ENCODE peak calls at places on chromosomes 3 and 15, in seven cellular contexts. N is K562, H is IMR-90, T is HepG2, F is fibroblast of lung, X is Karpas-422, Y is keratinocyte. A is an unnamed sample.

GRCh38 chr3:35473956-35474355 is 165.4 kb upstream of the ARPP21 start:
- DNase-seq in N (no peak), H (no peak), T (no peak), F (no peak), X (no peak), Y (no peak), A (no peak)

GRCh38 chr3:59442056-59442455 is 392.2 kb upstream of the CFAP20DC start:
- DNase-seq in N (no peak), H (no peak), T (no peak), F (no peak), X (no peak), Y (no peak), A (no peak)

GRCh38 chr3:100525753-100526612 is 33.6 kb downstream of the TMEM45A start:
- DNase-seq in N (no peak), H (peak; percentile 79), T (no peak), F (peak; percentile 32), X (no peak), Y (peak; percentile 61), A (peak; percentile 99)

GRCh38 chr3:197124713-197125112 is 95.1 kb upstream of the MELTF start:
- DNase-seq in N (no peak), H (peak; percentile 11), T (no peak), F (peak; percentile 9), X (no peak), Y (no peak), A (no peak)

GRCh38 chr15:34799149-34799824 is 3.9 kb upstream of the ACTC1 start:
- DNase-seq in N (peak; percentile 24), H (no peak), T (no peak), F (peak; percentile 29), X (no peak), Y (no peak), A (no peak)

GRCh38 chr3:45145681-45146614 is at the start of gene CDCP1:
- DNase-seq in N (peak; percentile 61), H (no peak), T (no peak), F (no peak), X (peak; percentile 23), Y (no peak), A (peak; percentile 74)

GRCh38 chr15:41930221-41930866 is 36.5 kb upstream of the SPTBN5 start:
- DNase-seq in N (no peak), H (peak; percentile 97), T (peak; percentile 15), F (peak; percentile 97), X (no peak), Y (no peak), A (peak; percentile 89)

GRCh38 chr3:132659370-132660055 is at the start of gene ACAD11:
- DNase-seq in N (peak; percentile 41), H (peak; percentile 68), T (peak; percentile 57), F (peak; percentile 73), X (peak; percentile 77), Y (no peak), A (peak; percentile 71)

GRCh38 chr3:98986073-98986472 is 84.6 kb upstream of the DCBLD2 start:
- DNase-seq in N (peak; percentile 5), H (peak; percentile 97), T (peak; percentile 68), F (peak; percentile 93), X (no peak), Y (peak; percentile 84), A (peak; percentile 82)

GRCh38 chr3:126528800-126529541 is 5.0 kb downstream of the CHST13 start:
- DNase-seq in N (no peak), H (no peak), T (peak; percentile 97), F (no peak), X (no peak), Y (no peak), A (no peak)

GRCh38 chr15:101322016-101322695 is 27.1 kb upstream of the SNRPA1 start:
- DNase-seq in N (no peak), H (no peak), T (no peak), F (no peak), X (no peak), Y (no peak), A (no peak)

GRCh38 chr3:57757642-57758297 is 1.7 kb downstream of the SLMAP start:
- DNase-seq in N (no peak), H (peak; percentile 28), T (peak; percentile 43), F (peak; percentile 26), X (no peak), Y (no peak), A (peak; percentile 46)

GRCh38 chr3:14347110-14347509 is 55.3 kb upstream of the SLC6A6 start:
- DNase-seq in N (no peak), H (no peak), T (no peak), F (no peak), X (no peak), Y (no peak), A (no peak)

GRCh38 chr3:12869025-12869695 is 27.8 kb upstream of the RPL32 start:
- DNase-seq in N (peak; percentile 92), H (no peak), T (no peak), F (no peak), X (peak; percentile 61), Y (no peak), A (no peak)

GRCh38 chr3:33652736-33653135 is 65.3 kb downstream of the CLASP2 start:
- DNase-seq in N (no peak), H (no peak), T (no peak), F (no peak), X (no peak), Y (no peak), A (no peak)

GRCh38 chr3:113223831-113224240 is 12.5 kb downstream of the BOC start:
- DNase-seq in N (no peak), H (no peak), T (no peak), F (no peak), X (no peak), Y (no peak), A (no peak)

GRCh38 chr3:101061312-101061711 is 68.1 kb upstream of the ABI3BP start:
- DNase-seq in N (no peak), H (no peak), T (no peak), F (no peak), X (peak; percentile 19), Y (no peak), A (no peak)

GRCh38 chr3:65575376-65575840 is 463.3 kb downstream of the MAGI1 start:
- DNase-seq in N (no peak), H (peak; percentile 98), T (peak; percentile 38), F (peak; percentile 96), X (no peak), Y (peak; percentile 81), A (peak; percentile 89)

GRCh38 chr3:41893977-41894376 is 67.9 kb downstream of the ULK4 start:
- DNase-seq in N (peak; percentile 33), H (peak; percentile 62), T (peak; percentile 30), F (peak; percentile 75), X (peak; percentile 76), Y (no peak), A (peak; percentile 36)

GRCh38 chr3:141152130-141152529 is 79.5 kb upstream of the PXYLP1 start:
- DNase-seq in N (no peak), H (no peak), T (no peak), F (no peak), X (no peak), Y (no peak), A (no peak)

GRCh38 chr15:85024509-85025336 is 43.1 kb downstream of the PDE8A start:
- DNase-seq in N (no peak), H (peak; percentile 62), T (peak; percentile 46), F (peak; percentile 42), X (no peak), Y (peak; percentile 13), A (peak; percentile 91)

GRCh38 chr3:186909078-186909853 is 21.1 kb upstream of the ST6GAL1 start:
- DNase-seq in N (peak; percentile 39), H (no peak), T (peak; percentile 37), F (no peak), X (no peak), Y (no peak), A (no peak)

GRCh38 chr3:59566481-59566975 is 516.7 kb upstream of the CFAP20DC start:
- DNase-seq in N (no peak), H (no peak), T (no peak), F (no peak), X (no peak), Y (peak; percentile 89), A (peak; percentile 94)

GRCh38 chr3:134917631-134918030 is 122.6 kb downstream of the EPHB1 start:
- DNase-seq in N (no peak), H (no peak), T (no peak), F (no peak), X (no peak), Y (no peak), A (peak; percentile 0)

GRCh38 chr3:139509631-139510030 is 29.9 kb downstream of the RBP1 start:
- DNase-seq in N (no peak), H (no peak), T (no peak), F (no peak), X (no peak), Y (no peak), A (no peak)

GRCh38 chr15:81194723-81195122 is 2.0 kb upstream of the IL16 start:
- DNase-seq in N (no peak), H (no peak), T (no peak), F (no peak), X (no peak), Y (no peak), A (no peak)

DNA sequence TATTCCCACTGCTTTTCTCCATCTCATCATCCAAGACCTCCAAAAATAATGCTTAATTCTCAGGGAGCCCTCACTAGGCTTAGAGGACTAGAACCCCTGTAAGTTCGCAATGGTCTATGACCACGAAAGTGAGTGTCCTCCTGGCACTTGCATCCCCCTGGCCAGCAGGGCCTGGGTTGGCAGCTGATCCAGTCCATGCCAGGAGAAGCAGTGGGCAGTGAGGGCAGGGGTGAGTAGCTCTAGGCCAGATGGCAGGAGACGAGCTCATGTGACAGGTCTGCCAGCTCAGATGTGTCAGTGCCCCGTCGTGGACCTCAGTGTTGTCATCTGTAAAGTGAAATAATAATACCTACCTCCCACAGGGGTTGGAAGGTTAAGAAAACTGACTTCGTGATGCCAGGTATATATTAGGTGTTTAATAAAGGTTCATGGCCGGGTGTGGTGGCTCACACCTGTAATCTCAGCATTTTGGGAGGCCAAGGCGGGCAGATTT is 11.1 kb downstream of the GP5 start:
- DNase-seq in N (no peak), H (no peak), T (no peak), F (no peak), X (no peak), Y (no peak), A (no peak)
- H3K9me3 ChIP-seq in N (no peaks in the 10 kb centered on the region), H (no peaks in the 10 kb centered on the region), T (peaks cover 4% of the 10 kb centered on the region), F (no peaks in the 10 kb centered on the region), X (no peaks in the 10 kb centered on the region), Y (peaks cover 2% of the 10 kb centered on the region), A (peaks cover 4% of the 10 kb centered on the region)

GRCh38 chr15:95326689-95327525 is 1003.6 kb upstream of the NR2F2 start:
- DNase-seq in N (no peak), H (no peak), T (no peak), F (no peak), X (no peak), Y (no peak), A (no peak)
- H3K9ac ChIP-seq in N (no peak overlapping the region), H (no peak overlapping the region), T (no peak overlapping the region), F (peak overlapping the region; percentile 44), X (no peak overlapping the region), Y (no peak overlapping the region), A (no peak overlapping the region)

DNA sequence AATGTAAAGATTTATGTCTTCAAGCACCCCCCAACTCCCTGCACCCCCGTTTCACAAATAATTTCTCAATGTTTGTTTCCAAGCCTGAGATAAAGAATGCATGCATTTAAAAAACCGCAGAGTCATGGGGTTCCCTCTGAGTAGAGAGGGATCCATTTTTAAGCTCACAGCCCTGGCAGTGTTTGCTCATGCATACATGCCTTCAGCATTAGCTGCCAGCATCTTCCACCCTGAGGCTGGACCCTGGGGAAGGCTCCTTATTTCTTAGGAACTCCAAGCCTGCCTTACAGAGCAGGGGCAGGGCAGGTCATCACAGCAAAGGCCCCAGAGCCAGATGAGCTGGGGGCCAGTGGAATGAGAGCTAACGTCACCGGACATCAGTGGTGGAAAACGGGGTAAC is 31.3 kb downstream of the TLE3 start:
- DNase-seq in N (no peak), H (peak; percentile 68), T (no peak), F (no peak), X (no peak), Y (no peak), A (no peak)
- H4K20me1 ChIP-seq in N (no peaks in the 10 kb centered on the region), H (peaks cover 54% of the 10 kb centered on the region), T (peaks cover 33% of the 10 kb centered on the region), F (peaks cover 2% of the 10 kb centered on the region), X (peaks cover 13% of the 10 kb centered on the region), Y (no peaks in the 10 kb centered on the region), A (no peaks in the 10 kb centered on the region)

GRCh38 chr15:20672469-20672868 is 130.9 kb upstream of the GOLGA6L6 start:
- DNase-seq in N (no peak), H (no peak), T (no peak), F (no peak), X (peak; percentile 35), Y (no peak), A (no peak)
- H3K9me3 ChIP-seq in N (no peaks in the 10 kb centered on the region), H (no peaks in the 10 kb centered on the region), T (no peaks in the 10 kb centered on the region), F (no peaks in the 10 kb centered on the region), X (no peaks in the 10 kb centered on the region), Y (no peaks in the 10 kb centered on the region), A (no peaks in the 10 kb centered on the region)

A was measured in mammary epithelial cell.